ENCODE peak calls at places on chromosomes 5 and 9, in six cellular contexts. M is A549, B is endothelial cell of umbilical vein, F is K562, J is HepG2, U is GM12878. Q is an unnamed sample.

GRCh38 chr5:59786271-59786805 is 107.2 kb downstream of the PDE4D start:
- DNase-seq in J (no peak), U (no peak), F (no peak), M (no peak), B (peak; percentile 60), Q (no peak)

GRCh38 chr5:56669534-56670483 is 145.5 kb upstream of the MAP3K1 start:
- DNase-seq in F (no peak), M (no peak), J (peak; percentile 48), B (no peak), U (peak; percentile 98), Q (peak; percentile 96)

GRCh38 chr5:28398185-28398584 is 1359.8 kb upstream of the CDH9 start:
- DNase-seq in U (no peak), J (no peak), M (no peak), B (no peak), F (no peak), Q (no peak)

GRCh38 chr9:5459289-5459829 is 9.0 kb downstream of the CD274 start:
- DNase-seq in J (no peak), B (no peak), F (no peak), U (no peak), M (no peak), Q (no peak)

GRCh38 chr5:125776656-125777055 is 646.6 kb upstream of the GRAMD2B start:
- DNase-seq in U (no peak), B (no peak), J (no peak), F (no peak), M (no peak), Q (no peak)

GRCh38 chr9:126842977-126843799 is 17.3 kb upstream of the ZBTB34 start:
- DNase-seq in B (peak; percentile 33), U (no peak), F (no peak), M (no peak), J (no peak), Q (no peak)

GRCh38 chr9:74122661-74123060 is 374.5 kb upstream of the RORB start:
- DNase-seq in J (no peak), B (no peak), M (no peak), U (no peak), F (no peak), Q (no peak)

GRCh38 chr5:42423285-42424152 is at the start of gene GHR:
- DNase-seq in J (peak; percentile 72), B (peak; percentile 89), U (no peak), M (peak; percentile 69), F (peak; percentile 36), Q (peak; percentile 33)

GRCh38 chr9:10005206-10005605 is 607.6 kb downstream of the PTPRD start:
- DNase-seq in U (no peak), J (no peak), F (no peak), B (peak; percentile 47), M (no peak), Q (no peak)

GRCh38 chr5:113663879-113664278 is 150.4 kb downstream of the YTHDC2 start:
- DNase-seq in U (no peak), B (peak; percentile 56), J (peak; percentile 45), M (peak; percentile 6), F (no peak), Q (peak; percentile 23)

GRCh38 chr9:79862921-79863890 is 291.4 kb downstream of the TLE4 start:
- DNase-seq in U (no peak), B (no peak), J (no peak), F (no peak), M (no peak), Q (no peak)

GRCh38 chr5:110361501-110361900 is 365.0 kb downstream of the TMEM232 start:
- DNase-seq in M (no peak), F (no peak), J (no peak), B (no peak), U (no peak), Q (no peak)

GRCh38 chr9:107158321-107158720 is 124.8 kb upstream of the RAD23B start:
- DNase-seq in M (peak; percentile 40), B (no peak), U (no peak), J (peak; percentile 35), F (no peak), Q (peak; percentile 16)

GRCh38 chr5:120767171-120767820 is 303.2 kb downstream of the PRR16 start:
- DNase-seq in J (no peak), B (no peak), M (no peak), U (no peak), F (no peak), Q (peak; percentile 2)

GRCh38 chr9:126061575-126061974 is 265.1 kb upstream of the MVB12B start:
- DNase-seq in U (no peak), B (no peak), F (no peak), M (no peak), J (no peak), Q (no peak)

GRCh38 chr5:80082731-80083114 is 47.6 kb downstream of the THBS4 start:
- DNase-seq in F (peak; percentile 91), B (peak; percentile 59), M (peak; percentile 77), U (no peak), J (no peak), Q (peak; percentile 66)

GRCh38 chr9:134660407-134660806 is 18.8 kb downstream of the COL5A1 start:
- DNase-seq in U (no peak), M (no peak), J (no peak), F (peak; percentile 65), B (no peak), Q (peak; percentile 39)

GRCh38 chr9:36136894-36137391 is 410 bp downstream of the GLIPR2 start:
- DNase-seq in F (no peak), M (no peak), J (no peak), U (no peak), B (no peak), Q (peak; percentile 27)

GRCh38 chr5:151808451-151809169 is 36.9 kb downstream of the G3BP1 start:
- DNase-seq in F (no peak), J (no peak), U (no peak), B (no peak), M (no peak), Q (no peak)

GRCh38 chr5:145433077-145433476 is 402.1 kb downstream of the PRELID2 start:
- DNase-seq in M (no peak), U (no peak), F (no peak), B (no peak), J (no peak), Q (no peak)

GRCh38 chr5:159456722-159457462 is 126.6 kb upstream of the IL12B start:
- DNase-seq in M (peak; percentile 60), U (peak; percentile 96), F (no peak), J (no peak), B (no peak), Q (no peak)

GRCh38 chr5:137090151-137090550 is 409.0 kb downstream of the SPOCK1 start:
- DNase-seq in U (no peak), M (no peak), J (no peak), B (peak; percentile 6), F (no peak), Q (no peak)

GRCh38 chr9:135301271-135302263 is 178.0 kb upstream of the PPP1R26 start:
- DNase-seq in B (no peak), F (no peak), J (no peak), U (no peak), M (no peak), Q (no peak)

GRCh38 chr9:79116064-79116463 is 455.7 kb upstream of the TLE4 start:
- DNase-seq in J (no peak), M (no peak), U (no peak), B (no peak), F (no peak), Q (no peak)

GRCh38 chr9:133048595-133048994 is 13.2 kb upstream of the CEL start:
- DNase-seq in B (peak; percentile 12), M (peak; percentile 46), U (no peak), J (no peak), F (peak; percentile 60), Q (peak; percentile 55)

GRCh38 chr9:122561446-122561845 is 8.5 kb downstream of the OR1N2 start:
- DNase-seq in U (no peak), M (no peak), J (no peak), B (no peak), F (no peak), Q (no peak)

DNA sequence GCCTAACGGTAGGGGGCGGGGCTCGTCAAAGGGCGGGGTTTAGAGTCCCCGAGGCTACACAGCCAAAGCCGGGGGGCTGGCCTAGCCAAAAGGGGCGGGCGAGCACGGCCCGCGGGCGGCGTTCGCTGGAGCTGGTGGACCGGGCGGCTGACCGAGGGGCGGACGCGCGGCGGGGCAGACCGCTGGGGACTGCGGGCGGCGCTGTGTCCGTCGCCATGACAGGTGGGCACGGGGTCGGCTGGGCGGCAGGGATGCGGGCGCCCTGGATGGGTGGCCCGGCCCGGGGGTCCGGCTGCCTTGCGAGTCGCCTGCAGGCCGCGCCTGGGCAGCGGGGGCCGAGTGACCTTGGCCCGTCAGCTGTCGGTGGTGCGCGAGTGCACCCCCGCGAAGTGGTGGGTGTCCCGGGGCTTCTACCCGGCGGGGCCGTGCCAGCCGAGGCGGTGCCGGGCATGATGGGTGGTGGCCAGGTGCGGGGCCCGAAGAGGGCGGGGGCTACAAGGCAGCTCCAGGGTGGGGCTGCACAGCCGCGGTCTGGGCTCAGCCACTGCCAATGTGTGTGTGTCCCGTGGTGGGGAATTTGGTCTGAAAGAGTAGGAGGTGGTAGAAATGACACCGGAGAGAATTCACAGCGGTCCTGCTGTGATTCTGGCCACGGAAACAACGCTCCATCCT is at the start of gene CARD19:
- DNase-seq in J (no peak), F (peak; percentile 55), M (peak; percentile 55), U (no peak), B (no peak), Q (peak; percentile 48)
- TF ChIP-seq POLR2A in J (no peak), F (no peak), M (peak; percentile 60), U (peak; percentile 83), B (peak; percentile 70), Q (peak; percentile 50)

DNA sequence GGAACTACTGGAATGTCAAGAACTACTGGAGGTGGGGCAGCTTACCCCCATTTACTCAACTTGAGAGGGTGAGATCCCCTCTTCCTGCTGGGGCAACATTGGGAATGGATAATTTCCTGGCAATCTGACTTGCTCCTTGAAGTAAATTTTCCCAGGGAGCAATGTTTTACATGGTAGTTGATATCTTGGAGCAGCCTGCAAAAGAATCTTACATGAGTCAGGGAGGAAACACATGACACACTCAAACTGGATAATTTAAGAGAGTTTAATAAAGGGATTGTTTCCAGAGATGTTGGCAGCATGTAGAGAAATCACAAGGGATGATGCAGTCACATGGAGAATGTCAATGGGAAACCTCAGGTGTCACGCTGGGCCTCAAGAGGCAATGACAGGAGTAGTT is 212.5 kb downstream of the GAS1 start:
- DNase-seq in U (no peak), B (no peak), M (no peak), F (no peak), J (no peak), Q (no peak)
- TF ChIP-seq MYC in U (no peak), B (no peak), M (no peak), F (no peak), J (no peak), Q (no peak)

GRCh38 chr5:141681695-141682641 is at the start of gene ARAP3:
- DNase-seq in M (peak; percentile 69), U (no peak), B (peak; percentile 92), J (peak; percentile 9), F (peak; percentile 87), Q (peak; percentile 89)
- TF ChIP-seq POLR2A in M (peak; percentile 40), U (no peak), B (peak; percentile 56), J (no peak), F (peak; percentile 28), Q (peak; percentile 41)

DNA sequence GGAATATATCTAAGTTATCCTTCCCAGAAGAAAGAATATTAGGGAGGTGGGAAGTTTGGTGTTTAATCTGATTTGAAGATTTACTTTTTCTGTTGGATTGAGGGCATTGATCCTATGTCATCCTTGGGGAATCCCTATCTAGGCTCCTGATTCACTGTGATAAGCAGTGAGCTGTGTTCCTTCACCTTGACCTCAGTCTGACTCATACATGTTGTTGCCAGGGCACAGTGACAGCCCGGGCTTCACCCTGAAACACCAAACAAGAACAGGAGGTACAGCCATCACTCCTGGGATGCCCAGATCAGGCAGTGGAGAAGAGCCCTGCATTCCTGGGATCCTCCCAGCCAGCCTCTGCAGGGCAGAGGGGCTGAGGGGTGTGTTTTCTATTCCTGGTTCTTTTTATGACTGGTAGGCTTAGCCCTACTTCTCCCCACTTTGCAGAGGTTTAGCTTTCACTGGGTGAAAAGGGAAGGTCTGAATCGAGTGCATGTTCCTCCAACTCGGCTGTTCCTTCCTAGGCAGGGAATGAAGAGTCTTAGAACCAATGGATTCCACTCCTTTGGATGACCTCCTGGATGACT is 3.1 kb upstream of the FAM53C start:
- DNase-seq in J (no peak), F (no peak), B (no peak), M (peak; percentile 46), U (no peak), Q (no peak)
- TF ChIP-seq MYC in J (no peak), F (no peak), B (no peak), M (no peak), U (no peak), Q (no peak)

Q was measured in NB4.